ENCODE peak calls at places on chromosomes 6 and 20, in four cellular contexts. D is CD8-positive, alpha-beta memory T cell; N is tibial nerve; O is fibroblast of lung. T is an unnamed sample. For H3K4me1, the result is how much of the 10 kb centered on the place peaks cover.

GRCh38 chr6:150607044-150607650 is 7.5 kb downstream of the PLEKHG1 start:
- DNase-seq in D (no peak), N (no peak), O (no peak), T (no peak)

GRCh38 chr6:131602913-131603312 is 25.1 kb downstream of the MED23 start:
- DNase-seq in D (no peak), N (no peak), O (peak), T (no peak)

GRCh38 chr6:148203970-148204369 is 138.7 kb upstream of the SASH1 start:
- DNase-seq in D (peak), N (no peak), O (peak), T (no peak)

GRCh38 chr6:153312633-153313032 is 181.6 kb upstream of the RGS17 start:
- DNase-seq in D (no peak), N (no peak), O (peak), T (no peak)

GRCh38 chr20:34538671-34539123 is 19.8 kb upstream of the MAP1LC3A start:
- DNase-seq in D (peak), N (peak), O (no peak), T (no peak)

GRCh38 chr6:111114484-111114883 is 27.2 kb downstream of the SLC16A10 start:
- DNase-seq in D (no peak), N (no peak), O (peak), T (no peak)

GRCh38 chr6:157151029-157151428 is 172.3 kb downstream of the TMEM242 start:
- DNase-seq in D (no peak), N (no peak), O (peak), T (no peak)

GRCh38 chr6:155197947-155198346 is 65.9 kb upstream of the CLDN20 start:
- DNase-seq in D (no peak), N (no peak), O (no peak), T (no peak)

GRCh38 chr6:105601541-105602174 is 198.8 kb upstream of the PREP start:
- DNase-seq in D (no peak), N (peak), O (peak), T (peak)

GRCh38 chr6:141682391-141682790 is 450.3 kb upstream of the GJE1 start:
- DNase-seq in D (no peak), N (no peak), O (no peak), T (no peak)

GRCh38 chr6:95133578-95133977 is 443.8 kb upstream of the MANEA start:
- DNase-seq in D (no peak), N (no peak), O (peak), T (no peak)

GRCh38 chr20:48773837-48774418 is 53.9 kb downstream of the PREX1 start:
- DNase-seq in D (peak), N (no peak), O (peak), T (no peak)

GRCh38 chr6:132978685-132979084 is 164.3 kb downstream of the RPS12 start:
- DNase-seq in D (no peak), N (no peak), O (no peak), T (no peak)

GRCh38 chr6:41789937-41790502 is 2.5 kb downstream of the TOMM6 start:
- DNase-seq in D (no peak), N (no peak), O (no peak), T (no peak)

GRCh38 chr6:35804996-35805736 is at the start of gene LHFPL5:
- DNase-seq in D (peak), N (no peak), O (peak), T (no peak)

GRCh38 chr6:155187994-155188706 is 75.7 kb upstream of the CLDN20 start:
- DNase-seq in D (no peak), N (no peak), O (peak), T (no peak)

GRCh38 chr20:16078172-16078898 is 494.9 kb downstream of the KIF16B start:
- DNase-seq in D (no peak), N (no peak), O (no peak), T (no peak)

GRCh38 chr20:16083639-16084280 is 489.5 kb downstream of the KIF16B start:
- DNase-seq in D (no peak), N (no peak), O (no peak), T (no peak)

GRCh38 chr20:16082051-16082550 is 491.1 kb downstream of the KIF16B start:
- DNase-seq in D (no peak), N (no peak), O (no peak), T (no peak)

GRCh38 chr20:16081421-16081820 is 491.8 kb downstream of the KIF16B start:
- DNase-seq in D (no peak), N (no peak), O (no peak), T (no peak)
- H3K4me1 ChIP-seq in D (under half), N (under half), O (under half), T (under half)

DNA sequence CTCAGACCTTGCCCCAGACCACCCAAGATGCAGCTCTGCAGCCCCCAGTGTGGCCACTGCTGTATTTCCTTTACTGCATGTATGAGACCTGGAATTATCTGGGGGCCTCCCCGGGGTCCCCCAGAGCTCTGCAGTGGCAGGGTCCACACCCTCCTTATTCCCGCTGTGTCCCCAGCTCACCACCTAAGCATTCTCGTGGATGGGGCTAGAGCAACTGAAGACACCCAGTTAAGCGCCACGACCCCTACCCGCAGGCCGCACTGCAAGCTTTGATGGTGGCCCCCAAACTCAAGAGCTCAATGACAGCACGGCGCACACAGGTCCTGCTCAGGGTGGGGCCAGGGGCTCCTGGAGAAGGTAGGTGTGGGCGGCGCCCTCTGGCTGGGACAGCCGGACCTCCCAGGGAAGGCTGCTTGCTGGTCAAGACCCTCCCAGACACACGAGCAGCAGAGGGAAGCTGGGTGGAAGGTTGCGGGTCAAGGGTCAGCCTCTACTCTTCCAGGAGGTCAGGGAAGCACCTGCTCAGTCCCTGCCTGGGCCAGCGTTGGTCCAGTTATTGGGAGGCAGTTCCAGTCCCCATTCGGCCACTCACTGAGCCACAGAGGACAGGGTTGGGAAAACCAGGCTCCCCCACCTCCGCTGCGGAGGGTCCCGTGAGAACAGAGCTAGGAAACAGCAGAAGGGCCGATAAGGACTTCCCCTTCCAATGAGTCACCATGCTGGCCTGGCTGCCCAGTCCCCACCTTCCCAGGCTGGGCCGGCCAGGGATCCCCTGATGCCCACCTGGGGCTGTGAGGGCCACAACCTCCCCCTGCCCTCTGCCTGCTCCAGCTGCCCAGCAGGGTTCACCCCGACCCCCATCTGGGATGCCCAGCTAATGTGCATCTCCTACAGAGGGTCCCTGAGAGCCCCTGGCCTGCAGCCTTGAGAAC is 2.9 kb downstream of the LAMA5 start:
- DNase-seq in D (no peak), N (no peak), O (peak), T (no peak)
- H3K4me1 ChIP-seq in D (under half), N (under half), O (under half), T (under half)

GRCh38 chr6:44044154-44044539 is 83.1 kb downstream of the MRPL14 start:
- DNase-seq in D (peak), N (no peak), O (no peak), T (no peak)

GRCh38 chr6:44043479-44044153 is 83.6 kb downstream of the MRPL14 start:
- DNase-seq in D (peak), N (no peak), O (no peak), T (no peak)

GRCh38 chr6:44045672-44046015 is 81.6 kb downstream of the MRPL14 start:
- DNase-seq in D (peak), N (no peak), O (no peak), T (no peak)

GRCh38 chr6:44046516-44047178 is 80.6 kb downstream of the MRPL14 start:
- DNase-seq in D (peak), N (no peak), O (no peak), T (no peak)

DNA sequence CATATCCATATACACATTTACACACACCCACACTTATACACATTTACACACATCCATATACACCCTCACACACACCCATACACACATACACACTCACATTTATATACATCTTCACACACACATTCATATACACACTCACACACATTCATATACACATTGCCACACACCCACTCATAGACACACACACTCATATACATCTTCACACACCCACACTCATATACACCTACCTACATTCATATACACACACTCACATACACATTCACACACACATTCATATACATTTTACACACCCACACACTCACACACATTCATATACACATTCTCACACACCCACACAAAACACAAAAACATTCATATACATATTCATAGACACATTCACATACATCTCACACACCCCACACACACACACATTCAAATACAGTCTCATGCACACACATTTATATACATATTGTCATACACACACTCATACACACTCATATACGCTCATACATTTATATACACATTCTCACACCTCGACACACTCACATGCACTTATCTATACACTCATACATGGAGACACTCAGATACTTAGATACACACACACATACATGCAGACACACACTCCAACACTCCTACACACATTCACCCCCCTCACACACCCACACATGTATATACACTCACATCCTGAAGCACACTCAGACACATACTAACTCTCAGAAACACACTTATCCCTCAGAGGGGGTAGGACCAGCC is 82.1 kb downstream of the MRPL14 start:
- DNase-seq in D (no peak), N (no peak), O (no peak), T (no peak)
- H3K4me1 ChIP-seq in D (under half), N (under half), O (half or more), T (under half)

GRCh38 chr6:170292111-170292777 is 1.4 kb upstream of the DLL1 start:
- DNase-seq in D (no peak), N (no peak), O (no peak), T (no peak)
- H3K4me1 ChIP-seq in D (under half), N (under half), O (under half), T (half or more)

DNA sequence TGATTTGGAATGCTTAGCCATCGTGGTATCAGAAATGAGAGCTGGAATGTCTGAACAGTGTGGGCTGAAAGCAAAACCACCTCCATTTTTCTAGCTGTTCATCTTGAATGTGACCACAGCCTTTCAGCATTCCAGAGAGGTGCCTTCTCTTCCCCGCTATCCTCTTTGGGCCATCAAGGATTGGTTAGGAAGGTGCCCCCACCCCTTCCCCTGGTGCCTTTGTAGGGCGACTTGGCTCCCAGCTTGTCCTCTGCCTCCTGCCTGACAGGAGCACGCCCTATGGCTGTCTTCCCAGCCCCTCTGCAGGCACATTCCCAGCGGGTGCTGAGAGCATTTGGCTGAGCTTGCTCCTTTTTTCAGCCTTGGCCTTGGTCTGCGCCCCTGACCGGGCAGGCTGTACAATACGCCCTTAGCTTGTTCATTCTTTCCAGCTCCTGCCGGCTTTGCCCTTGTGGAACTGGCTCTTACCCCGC is 97.5 kb downstream of the ARMC2 start:
- DNase-seq in D (no peak), N (no peak), O (peak), T (peak)
- H3K4me1 ChIP-seq in D (under half), N (under half), O (under half), T (under half)

GRCh38 chr20:44204832-44205215 is 5.7 kb downstream of the OSER1 start:
- DNase-seq in D (no peak), N (no peak), O (no peak), T (peak)

GRCh38 chr20:44206132-44206531 is 4.4 kb downstream of the OSER1 start:
- DNase-seq in D (no peak), N (no peak), O (no peak), T (no peak)

GRCh38 chr20:44203161-44203560 is 7.4 kb downstream of the OSER1 start:
- DNase-seq in D (no peak), N (no peak), O (peak), T (peak)

GRCh38 chr20:44207066-44207723 is 3.4 kb downstream of the OSER1 start:
- DNase-seq in D (no peak), N (no peak), O (no peak), T (no peak)

DNA sequence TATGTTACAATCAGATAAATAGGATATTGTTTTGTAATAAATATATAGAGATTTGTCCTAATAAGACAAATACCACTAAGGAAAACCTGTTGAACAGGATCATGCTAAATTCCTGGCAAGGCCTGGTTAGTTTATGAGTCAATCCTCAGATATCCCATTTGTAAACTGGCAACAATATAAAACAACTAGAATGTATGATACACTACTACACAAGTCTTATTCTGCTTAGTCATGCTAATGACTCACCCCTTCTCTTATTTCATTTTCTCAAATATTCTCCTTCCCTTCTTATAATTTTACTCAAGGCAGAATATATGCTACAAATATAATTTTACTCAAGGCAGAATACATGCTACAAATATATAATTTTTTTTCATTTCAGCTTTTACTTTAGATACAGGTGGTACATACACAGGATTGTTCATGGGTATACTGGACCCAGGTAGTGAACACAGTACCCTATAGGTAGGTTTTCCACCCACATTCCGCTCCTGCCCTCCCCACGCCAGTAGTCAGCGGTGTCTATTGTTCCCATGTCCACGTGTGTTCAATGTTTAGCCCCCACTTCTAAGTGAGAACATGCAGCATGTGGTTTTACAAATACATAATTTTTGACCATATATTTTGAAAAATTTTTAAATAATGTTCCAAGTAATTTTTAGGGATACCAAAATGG is 6.3 kb downstream of the OSER1 start:
- DNase-seq in D (no peak), N (no peak), O (peak), T (peak)
- H3K4me1 ChIP-seq in D (under half), N (under half), O (under half), T (under half)

GRCh38 chr20:45316150-45317080 is 8.3 kb upstream of the MATN4 start:
- DNase-seq in D (no peak), N (no peak), O (no peak), T (no peak)
- H3K4me1 ChIP-seq in D (under half), N (under half), O (under half), T (under half)

GRCh38 chr6:1608976-1609661 is 596 bp upstream of the FOXC1 start:
- DNase-seq in D (no peak), N (no peak), O (no peak), T (no peak)
- H3K4me1 ChIP-seq in D (under half), N (under half), O (under half), T (under half)

DNA sequence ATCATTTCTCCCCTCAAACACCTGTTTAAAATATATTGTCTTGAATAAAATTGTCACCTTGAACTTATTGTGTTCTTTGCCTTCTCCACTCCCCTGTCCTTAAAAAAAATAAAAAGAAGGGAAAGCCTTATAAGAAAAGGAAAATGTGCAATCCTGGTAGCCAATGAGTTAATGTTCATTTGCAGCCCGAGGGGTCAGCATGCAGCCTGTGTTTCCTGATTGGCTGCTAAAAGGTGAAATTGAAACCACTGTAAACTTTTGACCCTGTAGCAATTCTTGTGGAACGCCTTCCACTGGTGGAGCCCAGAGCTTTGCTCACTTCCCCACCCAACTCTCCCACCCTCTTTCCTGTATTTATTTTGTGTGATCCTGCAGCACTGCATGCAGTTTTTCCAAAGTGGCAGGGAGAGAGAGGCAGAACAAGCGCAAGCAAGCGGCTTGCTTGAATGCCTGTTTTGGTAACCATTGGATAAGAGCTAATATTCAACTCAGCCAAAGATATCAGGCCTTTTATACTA is 74.9 kb downstream of the NCOA3 start:
- DNase-seq in D (no peak), N (peak), O (peak), T (peak)
- H3K4me1 ChIP-seq in D (under half), N (under half), O (under half), T (half or more)